ENCODE peak calls at places on chromosomes 6 and 20, in five cellular contexts. Z is activated CD8-positive, alpha-beta memory T cell treated with anti-CD3 and anti-CD28 coated beads, Interleukin-2, amount 50 U/mL, for 48 hours; I is T-helper 2 cell; P is NCI-H748 treated with DMSO at 0.1 percent for 48 hours; V is fibroblast of pulmonary artery. S is an unnamed sample.

GRCh38 chr20:32281711-32282110 is 4.3 kb downstream of the KIF3B start:
- DNase-seq in Z (no peak), I (no peak), P (no peak), V (no peak), S (no peak)

GRCh38 chr6:16136536-16137450 is 7.9 kb downstream of the MYLIP start:
- DNase-seq in Z (no peak), I (no peak), V (peak; percentile 65), P (no peak), S (peak; percentile 16)

GRCh38 chr6:61614119-61614518 is 671.9 kb downstream of the KHDRBS2 start:
- DNase-seq in I (no peak), Z (no peak), V (no peak), P (no peak), S (no peak)

GRCh38 chr6:25995507-25995906 is 32.9 kb downstream of the TRIM38 start:
- DNase-seq in I (no peak), P (no peak), V (no peak), Z (no peak), S (no peak)

GRCh38 chr6:24766685-24767462 is 7.9 kb upstream of the GMNN start:
- DNase-seq in Z (no peak), V (peak; percentile 61), P (peak; percentile 27), I (no peak), S (no peak)

GRCh38 chr6:110646951-110647910 is 168.0 kb downstream of the CDK19 start:
- DNase-seq in V (no peak), I (no peak), P (no peak), Z (no peak), S (no peak)

GRCh38 chr20:45095753-45096371 is 5.1 kb downstream of the KCNS1 start:
- DNase-seq in Z (no peak), I (no peak), P (no peak), V (peak; percentile 78), S (peak; percentile 76)

GRCh38 chr20:59459586-59459985 is 144.8 kb upstream of the PHACTR3 start:
- DNase-seq in I (no peak), P (no peak), Z (no peak), V (no peak), S (no peak)

GRCh38 chr6:16108996-16109658 is 19.8 kb upstream of the MYLIP start:
- DNase-seq in I (no peak), P (no peak), V (peak; percentile 41), Z (no peak), S (no peak)

GRCh38 chr6:96853083-96853482 is 15.8 kb upstream of the GPR63 start:
- DNase-seq in Z (no peak), I (no peak), P (no peak), V (no peak), S (no peak)

GRCh38 chr6:2802521-2803060 is 37.4 kb downstream of the WRNIP1 start:
- DNase-seq in I (no peak), Z (no peak), P (no peak), V (no peak), S (no peak)

GRCh38 chr20:58306421-58307261 is 2.9 kb upstream of the RAB22A start:
- DNase-seq in V (peak; percentile 31), Z (peak; percentile 72), I (peak; percentile 23), P (no peak), S (peak; percentile 88)

GRCh38 chr6:132693478-132693877 is 20.4 kb downstream of the VNN1 start:
- DNase-seq in I (no peak), Z (no peak), V (peak; percentile 93), P (no peak), S (no peak)

GRCh38 chr20:31879143-31879987 is 8.9 kb downstream of the TTLL9 start:
- DNase-seq in P (peak; percentile 82), I (peak; percentile 38), V (peak; percentile 96), Z (peak; percentile 91), S (peak; percentile 69)

GRCh38 chr6:62516287-62517152 is 230.5 kb upstream of the KHDRBS2 start:
- DNase-seq in V (no peak), Z (no peak), P (no peak), I (no peak), S (no peak)

GRCh38 chr20:48595495-48596475 is 232.0 kb downstream of the PREX1 start:
- DNase-seq in V (no peak), P (no peak), Z (no peak), I (no peak), S (no peak)

GRCh38 chr6:146892613-146893401 is 294.0 kb downstream of the ADGB start:
- DNase-seq in I (no peak), P (no peak), Z (no peak), V (peak; percentile 73), S (no peak)

GRCh38 chr20:44026932-44027685 is 112.5 kb downstream of the TOX2 start:
- DNase-seq in V (no peak), I (no peak), Z (peak; percentile 40), P (no peak), S (no peak)

GRCh38 chr6:113011389-113011788 is 664.3 kb downstream of the RFPL4B start:
- DNase-seq in I (no peak), V (peak; percentile 50), Z (no peak), P (no peak), S (no peak)

GRCh38 chr6:5379647-5380242 is 118.4 kb downstream of the FARS2 start:
- DNase-seq in I (no peak), Z (no peak), P (peak; percentile 32), V (peak; percentile 59), S (peak; percentile 9)

GRCh38 chr20:2430538-2430937 is 40.1 kb downstream of the SNRPB start:
- DNase-seq in V (no peak), Z (no peak), P (no peak), I (no peak), S (no peak)

GRCh38 chr20:51379601-51380341 is 162.7 kb downstream of the NFATC2 start:
- DNase-seq in I (no peak), P (no peak), Z (no peak), V (no peak), S (no peak)

GRCh38 chr6:149285626-149286025 is 31.9 kb upstream of the TAB2 start:
- DNase-seq in V (no peak), I (no peak), Z (no peak), P (no peak), S (no peak)

GRCh38 chr6:22770042-22770441 is 200.7 kb downstream of the HDGFL1 start:
- DNase-seq in I (no peak), P (no peak), V (no peak), Z (no peak), S (no peak)

GRCh38 chr20:16479666-16480065 is 93.6 kb downstream of the KIF16B start:
- DNase-seq in Z (no peak), P (no peak), I (no peak), V (no peak), S (no peak)

GRCh38 chr6:151240036-151240685 is 394 bp downstream of the AKAP12 start:
- DNase-seq in I (no peak), Z (peak; percentile 75), V (peak; percentile 78), P (peak; percentile 50), S (no peak)

GRCh38 chr6:46888031-46888430 is 33.7 kb downstream of the ADGRF5 start:
- DNase-seq in Z (no peak), V (peak; percentile 46), P (no peak), I (no peak), S (no peak)

GRCh38 chr6:129029778-129030177 is 146.8 kb downstream of the LAMA2 start:
- DNase-seq in V (no peak), I (no peak), Z (no peak), P (no peak), S (no peak)

GRCh38 chr20:40698281-40698680 is 9.2 kb upstream of the MAFB start:
- DNase-seq in Z (no peak), I (no peak), P (no peak), V (no peak), S (no peak)

GRCh38 chr6:140441256-140441655 is 1066.8 kb upstream of the CITED2 start:
- DNase-seq in I (no peak), Z (no peak), V (peak; percentile 70), P (no peak), S (no peak)

GRCh38 chr6:63806573-63806913 is 170.9 kb downstream of the PHF3 start:
- DNase-seq in Z (no peak), I (no peak), V (no peak), P (no peak), S (no peak)

GRCh38 chr6:11217360-11218076 is 14.9 kb downstream of the NEDD9 start:
- DNase-seq in V (no peak), P (no peak), Z (no peak), I (no peak), S (no peak)

GRCh38 chr20:24631173-24631505 is 161.7 kb downstream of the SYNDIG1 start:
- DNase-seq in I (no peak), P (no peak), V (no peak), Z (no peak), S (no peak)

GRCh38 chr6:149934249-149935156 is 7.3 kb upstream of the ULBP2 start:
- DNase-seq in I (no peak), V (peak; percentile 84), P (peak; percentile 42), Z (peak; percentile 84), S (peak; percentile 57)

GRCh38 chr6:43301081-43301870 is 3.2 kb downstream of the SLC22A7 start:
- DNase-seq in P (no peak), I (no peak), Z (no peak), V (no peak), S (no peak)

GRCh38 chr6:20699402-20699801 is 165.1 kb downstream of the CDKAL1 start:
- DNase-seq in P (peak; percentile 96), V (no peak), I (no peak), Z (no peak), S (no peak)

GRCh38 chr6:114997813-114998292 is 655.0 kb upstream of the HS3ST5 start:
- DNase-seq in V (no peak), P (no peak), I (no peak), Z (no peak), S (no peak)

S was measured in stimulated activated effector memory CD8-positive, alpha-beta T cell treated with anti-CD3 and anti-CD28 coated beads, Interleukin-12 subunit alpha, Interleukin-12 subunit beta, amount 100 ng/mL, for 72 hours.